ENCODE peak calls at places on chromosomes 4 and X, in eight cellular contexts. I is Caco-2; E is CD4-positive, CD25-positive, alpha-beta regulatory T cell; V is prostate gland; T is aorta; O is neural progenitor cell; Q is left ventricle myocardium inferior; W is adipocyte. P is an unnamed sample. For H3K4me1, the result is how much of the 10 kb centered on the place peaks cover.

GRCh38 chr4:113292371-113293042 is 243.1 kb downstream of the ANK2 start:
- DNase-seq in I (no peak), E (no peak), V (no peak), T (peak), O (peak), Q (peak), W (no peak), P (no peak)

GRCh38 chrX:12966151-12966550 is 8.8 kb upstream of the TMSB4X start:
- DNase-seq in I (no peak), E (no peak), V (no peak), T (no peak), O (no peak), Q (no peak), W (no peak), P (no peak)

GRCh38 chr4:48578132-48578964 is 88.3 kb downstream of the ZAR1 start:
- DNase-seq in I (peak), E (peak), V (peak), T (no peak), O (peak), Q (no peak), W (peak), P (no peak)

GRCh38 chrX:25344191-25344936 is 328.6 kb upstream of the ARX start:
- DNase-seq in I (no peak), E (no peak), V (no peak), T (no peak), O (peak), Q (no peak), W (no peak), P (no peak)

GRCh38 chr4:98518555-98519267 is 139.7 kb downstream of the TSPAN5 start:
- DNase-seq in I (no peak), E (peak), V (no peak), T (no peak), O (no peak), Q (no peak), W (no peak), P (no peak)

GRCh38 chr4:67873116-67873515 is 10.7 kb downstream of the TMPRSS11D start:
- DNase-seq in I (no peak), E (no peak), V (no peak), T (no peak), O (no peak), Q (no peak), W (peak), P (no peak)

GRCh38 chr4:159048166-159048886 is 54.6 kb upstream of the RAPGEF2 start:
- DNase-seq in I (peak), E (no peak), V (peak), T (peak), O (peak), Q (peak), W (peak), P (no peak)

GRCh38 chrX:119984652-119985051 is 41.1 kb upstream of the NKAP start:
- DNase-seq in I (peak), E (no peak), V (no peak), T (no peak), O (no peak), Q (no peak), W (no peak), P (no peak)

GRCh38 chr4:139988863-139989765 is 164.9 kb downstream of the MAML3 start:
- DNase-seq in I (peak), E (no peak), V (no peak), T (peak), O (peak), Q (no peak), W (peak), P (no peak)

GRCh38 chrX:38335382-38335781 is 8.1 kb upstream of the RPGR start:
- DNase-seq in I (no peak), E (no peak), V (no peak), T (no peak), O (no peak), Q (no peak), W (no peak), P (no peak)

GRCh38 chr4:176868676-176869075 is 76.0 kb upstream of the VEGFC start:
- DNase-seq in I (no peak), E (no peak), V (no peak), T (no peak), O (no peak), Q (no peak), W (no peak), P (no peak)

GRCh38 chr4:127560755-127561154 is 72.0 kb upstream of the INTU start:
- DNase-seq in I (no peak), E (no peak), V (no peak), T (no peak), O (no peak), Q (no peak), W (no peak), P (no peak)

GRCh38 chr4:1109898-1110506 is 3.4 kb downstream of the RNF212 start:
- DNase-seq in I (no peak), E (no peak), V (no peak), T (no peak), O (no peak), Q (no peak), W (no peak), P (no peak)

GRCh38 chr4:891747-892146 is 40.4 kb downstream of the GAK start:
- DNase-seq in I (no peak), E (peak), V (no peak), T (no peak), O (peak), Q (no peak), W (no peak), P (no peak)

GRCh38 chrX:39150210-39150609 is 349.0 kb downstream of the MID1IP1 start:
- DNase-seq in I (no peak), E (no peak), V (no peak), T (no peak), O (no peak), Q (no peak), W (no peak), P (no peak)

GRCh38 chr4:142377345-142378091 is 468.6 kb downstream of the INPP4B start:
- DNase-seq in I (no peak), E (peak), V (no peak), T (no peak), O (no peak), Q (no peak), W (no peak), P (no peak)

GRCh38 chrX:69387559-69388487 is 116.3 kb upstream of the NALF2 start:
- DNase-seq in I (peak), E (peak), V (peak), T (no peak), O (peak), Q (peak), W (peak), P (peak)

GRCh38 chr4:69503558-69503957 is 7.9 kb upstream of the UGT2B4 start:
- DNase-seq in I (no peak), E (no peak), V (no peak), T (no peak), O (no peak), Q (no peak), W (no peak), P (no peak)

GRCh38 chr4:87012265-87012953 is 77.6 kb downstream of the AFF1 start:
- DNase-seq in I (peak), E (peak), V (peak), T (no peak), O (no peak), Q (no peak), W (no peak), P (no peak)

GRCh38 chr4:111602848-111603247 is 542.4 kb upstream of the FAM241A start:
- DNase-seq in I (no peak), E (no peak), V (no peak), T (no peak), O (no peak), Q (no peak), W (peak), P (no peak)

GRCh38 chrX:68045008-68045577 is 388.2 kb downstream of the OPHN1 start:
- DNase-seq in I (no peak), E (no peak), V (no peak), T (no peak), O (no peak), Q (no peak), W (peak), P (no peak)

GRCh38 chr4:113574636-113575103 is 186.9 kb downstream of the CAMK2D start:
- DNase-seq in I (no peak), E (no peak), V (no peak), T (no peak), O (peak), Q (no peak), W (peak), P (no peak)

GRCh38 chrX:7059214-7059838 is 88.2 kb upstream of the STS start:
- DNase-seq in I (no peak), E (peak), V (no peak), T (no peak), O (no peak), Q (no peak), W (no peak), P (no peak)

GRCh38 chr4:152591361-152591760 is 55.5 kb upstream of the FBXW7 start:
- DNase-seq in I (no peak), E (peak), V (no peak), T (peak), O (peak), Q (peak), W (peak), P (no peak)

GRCh38 chrX:40278340-40279090 is 180.8 kb upstream of the BCOR start:
- DNase-seq in I (peak), E (peak), V (no peak), T (no peak), O (no peak), Q (no peak), W (no peak), P (peak)

GRCh38 chrX:63784346-63784901 is 590 bp downstream of the ARHGEF9 start:
- DNase-seq in I (no peak), E (no peak), V (no peak), T (no peak), O (peak), Q (peak), W (no peak), P (no peak)

GRCh38 chr4:1855334-1856070 is 454 bp downstream of the LETM1 start:
- DNase-seq in I (no peak), E (no peak), V (no peak), T (peak), O (peak), Q (peak), W (peak), P (no peak)

GRCh38 chr4:21090098-21090666 is 389.9 kb downstream of the PACRGL start:
- DNase-seq in I (no peak), E (no peak), V (no peak), T (no peak), O (no peak), Q (no peak), W (no peak), P (no peak)

GRCh38 chr4:25449270-25449669 is 72.2 kb downstream of the ANAPC4 start:
- DNase-seq in I (no peak), E (no peak), V (no peak), T (no peak), O (no peak), Q (no peak), W (peak), P (no peak)

GRCh38 chr4:16262188-16262587 is 35.9 kb upstream of the TAPT1 start:
- DNase-seq in I (no peak), E (peak), V (no peak), T (no peak), O (no peak), Q (no peak), W (no peak), P (no peak)

GRCh38 chr4:18695733-18696527 is 674.4 kb upstream of the LCORL start:
- DNase-seq in I (no peak), E (no peak), V (no peak), T (no peak), O (peak), Q (no peak), W (no peak), P (no peak)

GRCh38 chrX:154549766-154550165 is 2.3 kb downstream of the IKBKG start:
- DNase-seq in I (no peak), E (no peak), V (no peak), T (no peak), O (no peak), Q (no peak), W (peak), P (no peak)
- H3K4me3 ChIP-seq in I (no peak), E (peak), V (no peak), T (no peak), O (no peak), Q (no peak), W (peak), P (no peak)

GRCh38 chr4:184384810-184385557 is 89.4 kb downstream of the IRF2 start:
- DNase-seq in I (no peak), E (no peak), V (no peak), T (no peak), O (peak), Q (no peak), W (peak), P (no peak)

GRCh38 chr4:184383497-184384055 is 90.8 kb downstream of the IRF2 start:
- DNase-seq in I (no peak), E (no peak), V (peak), T (peak), O (no peak), Q (no peak), W (peak), P (no peak)

GRCh38 chr4:184382189-184382846 is 92.0 kb downstream of the IRF2 start:
- DNase-seq in I (no peak), E (no peak), V (no peak), T (no peak), O (no peak), Q (no peak), W (no peak), P (no peak)

GRCh38 chr4:184385705-184386141 is 88.6 kb downstream of the IRF2 start:
- DNase-seq in I (no peak), E (peak), V (peak), T (peak), O (no peak), Q (peak), W (no peak), P (no peak)

DNA sequence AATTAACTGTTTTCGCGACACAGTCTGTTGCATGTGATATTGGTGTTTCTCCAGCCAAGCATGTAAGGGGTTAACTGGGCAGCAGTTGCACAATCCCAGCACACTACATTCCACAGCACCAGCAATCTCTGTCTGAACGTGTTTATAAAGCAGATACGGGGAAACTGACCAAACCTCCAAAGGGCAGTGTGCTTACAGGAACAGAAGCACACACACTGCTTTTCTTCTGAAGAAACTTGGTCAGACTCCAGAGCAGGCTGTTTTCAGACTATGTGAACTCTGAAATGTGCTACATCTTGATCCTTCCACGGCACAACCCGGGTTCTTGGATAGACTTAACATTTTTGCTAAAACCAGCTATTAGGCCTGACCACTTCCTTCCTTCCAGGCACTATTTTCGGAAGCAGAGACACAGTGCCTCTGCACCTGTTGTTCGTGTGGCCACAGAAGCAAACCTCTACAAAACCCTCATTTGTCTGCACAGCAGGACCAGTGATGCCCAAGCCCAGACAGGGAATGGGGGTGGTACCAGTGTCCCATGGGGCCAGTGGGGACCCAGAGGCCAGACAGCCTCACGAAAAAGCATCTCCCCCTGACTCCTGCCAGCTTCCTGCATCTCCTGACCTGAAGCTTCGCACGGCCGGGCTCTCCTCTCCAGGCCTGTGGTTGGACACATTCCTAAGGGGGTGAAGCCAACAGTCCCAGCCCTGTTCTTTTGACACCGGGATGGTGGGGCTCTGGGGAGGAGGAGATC is 90.1 kb downstream of the IRF2 start:
- DNase-seq in I (peak), E (peak), V (peak), T (peak), O (peak), Q (no peak), W (peak), P (no peak)
- H3K4me1 ChIP-seq in I (half or more), E (under half), V (under half), T (under half), O (under half), Q (half or more), W (under half), P (under half)

GRCh38 chr4:30722092-30722915 is 2.1 kb downstream of the PCDH7 start:
- DNase-seq in I (no peak), E (no peak), V (no peak), T (peak), O (peak), Q (peak), W (peak), P (no peak)
- H3K4me3 ChIP-seq in I (no peak), E (no peak), V (peak), T (peak), O (peak), Q (peak), W (peak), P (no peak)

GRCh38 chr4:8895295-8895694 is 23.7 kb upstream of the HMX1 start:
- DNase-seq in I (no peak), E (no peak), V (no peak), T (no peak), O (no peak), Q (no peak), W (no peak), P (no peak)

GRCh38 chr4:8893624-8894423 is 22.2 kb upstream of the HMX1 start:
- DNase-seq in I (no peak), E (no peak), V (no peak), T (no peak), O (peak), Q (no peak), W (no peak), P (no peak)

GRCh38 chr4:8896071-8896470 is 24.4 kb upstream of the HMX1 start:
- DNase-seq in I (no peak), E (no peak), V (no peak), T (no peak), O (no peak), Q (no peak), W (no peak), P (no peak)

GRCh38 chr4:8893227-8893623 is 21.6 kb upstream of the HMX1 start:
- DNase-seq in I (no peak), E (no peak), V (no peak), T (no peak), O (no peak), Q (no peak), W (no peak), P (no peak)

DNA sequence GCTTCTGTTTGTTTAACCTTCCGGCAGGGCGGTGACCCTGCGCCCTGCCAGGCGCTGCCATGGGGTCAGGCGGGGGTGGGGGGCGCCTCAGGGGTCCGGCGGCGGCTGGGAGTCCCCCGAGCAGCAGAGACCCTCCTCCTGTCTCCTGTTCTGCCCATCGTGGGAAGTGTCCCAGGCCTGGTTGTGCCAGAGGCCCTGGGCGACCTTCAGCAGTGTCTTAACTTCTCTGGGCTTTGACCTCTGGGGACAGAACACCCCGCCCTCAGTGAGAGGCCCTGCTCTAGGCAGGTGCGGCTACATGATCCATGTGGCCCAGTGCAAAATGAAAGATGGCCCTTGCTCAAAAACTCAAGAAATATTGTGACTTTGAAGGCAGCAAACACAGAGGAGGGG is 22.8 kb upstream of the HMX1 start:
- DNase-seq in I (no peak), E (no peak), V (no peak), T (no peak), O (no peak), Q (no peak), W (no peak), P (no peak)
- H3K4me1 ChIP-seq in I (under half), E (under half), V (under half), T (under half), O (under half), Q (under half), W (under half), P (under half)

GRCh38 chr4:150583287-150584197 is 1.6 kb downstream of the MAB21L2 start:
- DNase-seq in I (no peak), E (no peak), V (no peak), T (peak), O (peak), Q (peak), W (peak), P (no peak)

GRCh38 chr4:150582881-150583286 is 933 bp downstream of the MAB21L2 start:
- DNase-seq in I (no peak), E (no peak), V (no peak), T (no peak), O (peak), Q (no peak), W (peak), P (no peak)

GRCh38 chr4:150581206-150581605 is 745 bp upstream of the MAB21L2 start:
- DNase-seq in I (no peak), E (no peak), V (no peak), T (no peak), O (no peak), Q (no peak), W (peak), P (no peak)

GRCh38 chr4:150581611-150582010 is 340 bp upstream of the MAB21L2 start:
- DNase-seq in I (no peak), E (no peak), V (no peak), T (no peak), O (peak), Q (no peak), W (peak), P (no peak)

DNA sequence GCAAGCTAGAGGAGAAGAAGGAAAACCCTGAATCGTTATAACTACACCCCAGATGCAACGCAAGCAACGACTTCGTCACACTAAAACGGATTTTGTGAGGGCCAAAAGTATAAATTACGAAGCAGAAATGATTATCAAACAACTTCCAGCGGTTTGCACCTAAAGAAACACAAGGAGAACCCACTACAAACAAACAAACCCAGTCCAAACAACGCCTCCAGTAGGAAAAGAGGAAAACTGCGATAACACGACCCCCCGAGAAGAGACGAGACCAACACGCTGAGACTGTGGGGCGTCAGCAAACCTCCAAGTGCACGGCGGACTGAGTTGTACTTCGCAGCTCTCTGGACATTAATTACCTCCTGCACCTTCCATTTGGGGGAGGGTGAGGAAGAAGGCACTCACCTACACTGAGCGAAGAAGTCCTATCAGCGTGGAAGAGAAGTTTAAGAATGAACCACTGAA is at the start of gene MAB21L2:
- DNase-seq in I (no peak), E (no peak), V (no peak), T (no peak), O (peak), Q (no peak), W (peak), P (no peak)
- H3K4me3 ChIP-seq in I (no peak), E (no peak), V (no peak), T (no peak), O (peak), Q (peak), W (no peak), P (no peak)

P was measured in effector memory CD4-positive, alpha-beta T cell.